ENCODE peak calls at places on chromosomes 13 and 19, in four cellular contexts. One of them, this sample, is unnamed.

GRCh38 chr13:34243396-34243795 is 425.4 kb downstream of the RFC3 start:
- DNase-seq in fibroblast of lung: no peak
- DNase-seq in thoracic aorta: no peak
- DNase-seq in A549: no peak
- DNase-seq in this sample: no peak

GRCh38 chr13:42405665-42406390 is 133.9 kb downstream of the AKAP11 start:
- DNase-seq in thoracic aorta: no peak
- DNase-seq in A549: no peak
- DNase-seq in fibroblast of lung: no peak
- DNase-seq in this sample: peak

GRCh38 chr13:43918636-43919035 is 38.9 kb downstream of the LACC1 start:
- DNase-seq in fibroblast of lung: peak
- DNase-seq in thoracic aorta: no peak
- DNase-seq in A549: no peak
- DNase-seq in this sample: no peak

GRCh38 chr19:18588611-18589379 is at the start of gene REX1BD:
- DNase-seq in A549: peak
- DNase-seq in fibroblast of lung: peak
- DNase-seq in thoracic aorta: peak
- DNase-seq in this sample: peak

GRCh38 chr13:99871249-99871898 is 100.2 kb downstream of the ZIC5 start:
- DNase-seq in fibroblast of lung: no peak
- DNase-seq in thoracic aorta: no peak
- DNase-seq in A549: no peak
- DNase-seq in this sample: no peak

GRCh38 chr13:46850214-46850613 is 46.6 kb downstream of the HTR2A start:
- DNase-seq in A549: no peak
- DNase-seq in fibroblast of lung: no peak
- DNase-seq in thoracic aorta: no peak
- DNase-seq in this sample: no peak

GRCh38 chr19:35521124-35521743 is 6.9 kb downstream of the SBSN start:
- DNase-seq in A549: no peak
- DNase-seq in thoracic aorta: no peak
- DNase-seq in fibroblast of lung: no peak
- DNase-seq in this sample: no peak

GRCh38 chr13:59247166-59247565 is 916.6 kb downstream of the DIAPH3 start:
- DNase-seq in fibroblast of lung: no peak
- DNase-seq in thoracic aorta: no peak
- DNase-seq in A549: no peak
- DNase-seq in this sample: no peak

GRCh38 chr19:54133312-54133956 is 4.1 kb upstream of the CNOT3 start:
- DNase-seq in fibroblast of lung: no peak
- DNase-seq in A549: peak
- DNase-seq in thoracic aorta: no peak
- DNase-seq in this sample: no peak

GRCh38 chr13:23554000-23554399 is 16.2 kb upstream of the TNFRSF19 start:
- DNase-seq in thoracic aorta: no peak
- DNase-seq in A549: no peak
- DNase-seq in fibroblast of lung: no peak
- DNase-seq in this sample: no peak

GRCh38 chr19:15114153-15114540 is 6.9 kb downstream of the SYDE1 start:
- DNase-seq in thoracic aorta: no peak
- DNase-seq in fibroblast of lung: peak
- DNase-seq in A549: no peak
- DNase-seq in this sample: no peak

GRCh38 chr13:97275265-97275664 is 53.1 kb downstream of the MBNL2 start:
- DNase-seq in thoracic aorta: no peak
- DNase-seq in fibroblast of lung: peak
- DNase-seq in A549: peak
- DNase-seq in this sample: no peak

GRCh38 chr19:2491130-2491801 is 15.3 kb downstream of the GADD45B start:
- DNase-seq in thoracic aorta: no peak
- DNase-seq in fibroblast of lung: peak
- DNase-seq in A549: peak
- DNase-seq in this sample: no peak

GRCh38 chr19:49635530-49636229 is 4.3 kb downstream of the RRAS start:
- DNase-seq in thoracic aorta: no peak
- DNase-seq in A549: peak
- DNase-seq in fibroblast of lung: no peak
- DNase-seq in this sample: no peak

GRCh38 chr19:15025237-15025636 is 24.0 kb upstream of the CASP14 start:
- DNase-seq in A549: peak
- DNase-seq in thoracic aorta: no peak
- DNase-seq in fibroblast of lung: no peak
- DNase-seq in this sample: peak

GRCh38 chr13:24053505-24054251 is 106.8 kb upstream of the SPATA13 start:
- DNase-seq in thoracic aorta: no peak
- DNase-seq in A549: peak
- DNase-seq in fibroblast of lung: peak
- DNase-seq in this sample: peak

GRCh38 chr19:3851254-3852176 is 17.3 kb downstream of the ZFR2 start:
- DNase-seq in A549: no peak
- DNase-seq in thoracic aorta: no peak
- DNase-seq in fibroblast of lung: peak
- DNase-seq in this sample: no peak

GRCh38 chr19:16368385-16369305 is 44.0 kb downstream of the KLF2 start:
- DNase-seq in A549: no peak
- DNase-seq in thoracic aorta: no peak
- DNase-seq in fibroblast of lung: no peak
- DNase-seq in this sample: peak

GRCh38 chr19:10762656-10763055 is 44.8 kb downstream of the DNM2 start:
- DNase-seq in fibroblast of lung: no peak
- DNase-seq in thoracic aorta: no peak
- DNase-seq in A549: peak
- DNase-seq in this sample: no peak

GRCh38 chr13:97274782-97275252 is 52.7 kb downstream of the MBNL2 start:
- DNase-seq in A549: peak
- DNase-seq in thoracic aorta: no peak
- DNase-seq in fibroblast of lung: peak
- DNase-seq in this sample: no peak

GRCh38 chr19:7832009-7832408 is 2.0 kb downstream of the EVI5L start:
- DNase-seq in A549: no peak
- DNase-seq in fibroblast of lung: no peak
- DNase-seq in thoracic aorta: no peak
- DNase-seq in this sample: no peak

GRCh38 chr13:23796546-23796945 is 92.7 kb downstream of the MIPEP start:
- DNase-seq in thoracic aorta: no peak
- DNase-seq in A549: no peak
- DNase-seq in fibroblast of lung: peak
- DNase-seq in this sample: no peak

GRCh38 chr13:45417790-45418534 is at the start of gene SLC25A30:
- DNase-seq in thoracic aorta: peak
- DNase-seq in A549: peak
- DNase-seq in fibroblast of lung: peak
- DNase-seq in this sample: peak

GRCh38 chr13:45415112-45415511 is 3.1 kb downstream of the SLC25A30 start:
- DNase-seq in thoracic aorta: no peak
- DNase-seq in A549: no peak
- DNase-seq in fibroblast of lung: no peak
- DNase-seq in this sample: no peak

GRCh38 chr13:45413826-45414312 is 4.3 kb downstream of the SLC25A30 start:
- DNase-seq in fibroblast of lung: peak
- DNase-seq in thoracic aorta: no peak
- DNase-seq in A549: no peak
- DNase-seq in this sample: no peak

GRCh38 chr13:45419945-45420344 is 1.8 kb upstream of the SLC25A30 start:
- DNase-seq in A549: no peak
- DNase-seq in thoracic aorta: no peak
- DNase-seq in fibroblast of lung: no peak
- DNase-seq in this sample: no peak

GRCh38 chr13:45416521-45417125 is 1.6 kb downstream of the SLC25A30 start:
- DNase-seq in thoracic aorta: no peak
- DNase-seq in A549: no peak
- DNase-seq in fibroblast of lung: no peak
- DNase-seq in this sample: no peak
- H3K27ac ChIP-seq in thoracic aorta: peak
- H3K27ac ChIP-seq in A549: peak
- H3K27ac ChIP-seq in fibroblast of lung: peak
- H3K27ac ChIP-seq in this sample: peak

GRCh38 chr13:113637262-113638160 is 20.5 kb downstream of the ATP4B start:
- DNase-seq in fibroblast of lung: no peak
- DNase-seq in thoracic aorta: no peak
- DNase-seq in A549: no peak
- DNase-seq in this sample: no peak

GRCh38 chr13:113638173-113638746 is 19.7 kb downstream of the ATP4B start:
- DNase-seq in thoracic aorta: no peak
- DNase-seq in fibroblast of lung: no peak
- DNase-seq in A549: no peak
- DNase-seq in this sample: no peak

GRCh38 chr13:113638806-113639205 is 19.2 kb downstream of the ATP4B start:
- DNase-seq in A549: no peak
- DNase-seq in thoracic aorta: no peak
- DNase-seq in fibroblast of lung: no peak
- DNase-seq in this sample: no peak

GRCh38 chr13:113641426-113641825 is 16.6 kb downstream of the ATP4B start:
- DNase-seq in fibroblast of lung: no peak
- DNase-seq in thoracic aorta: no peak
- DNase-seq in A549: no peak
- DNase-seq in this sample: no peak

DNA sequence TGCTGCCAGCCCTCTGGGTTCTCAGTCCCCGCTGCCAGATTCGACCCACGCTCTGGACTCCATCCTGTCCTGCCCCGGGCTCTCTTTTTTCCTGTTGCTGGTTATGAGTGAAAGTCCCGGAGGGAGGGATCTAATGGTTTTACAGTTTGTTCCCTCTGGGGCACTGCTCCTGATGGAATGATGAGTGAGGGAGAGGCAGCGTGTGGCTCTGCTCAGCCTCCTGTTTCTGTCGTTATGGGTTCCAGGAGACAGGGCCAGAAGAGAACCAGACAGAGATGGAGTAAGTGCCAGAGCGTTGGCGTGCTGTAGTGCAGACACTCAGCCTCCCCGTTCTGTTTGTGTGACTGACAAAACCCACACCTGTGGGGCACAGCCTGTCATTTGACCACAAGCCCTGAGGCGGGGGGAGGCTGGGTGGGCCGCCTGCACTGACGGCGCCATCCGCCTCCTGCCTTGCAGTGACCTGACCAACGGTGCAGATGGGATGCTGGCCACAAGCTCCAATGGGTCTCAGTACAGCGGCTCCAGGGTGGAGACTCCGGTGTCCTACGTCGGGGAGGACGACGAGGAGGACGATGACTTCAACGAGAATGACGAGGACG is 18.2 kb downstream of the ATP4B start:
- DNase-seq in thoracic aorta: no peak
- DNase-seq in A549: no peak
- DNase-seq in fibroblast of lung: no peak
- DNase-seq in this sample: no peak
- H3K27ac ChIP-seq in thoracic aorta: no peak
- H3K27ac ChIP-seq in A549: no peak
- H3K27ac ChIP-seq in fibroblast of lung: no peak
- H3K27ac ChIP-seq in this sample: no peak

GRCh38 chr13:50940509-50940908 is 30.9 kb downstream of the RNASEH2B start:
- DNase-seq in A549: no peak
- DNase-seq in thoracic aorta: no peak
- DNase-seq in fibroblast of lung: no peak
- DNase-seq in this sample: no peak
- H3K27ac ChIP-seq in A549: no peak
- H3K27ac ChIP-seq in thoracic aorta: no peak
- H3K27ac ChIP-seq in fibroblast of lung: no peak
- H3K27ac ChIP-seq in this sample: no peak

GRCh38 chr13:50514249-50514648 is 329.2 kb downstream of the DLEU7 start:
- DNase-seq in A549: no peak
- DNase-seq in thoracic aorta: no peak
- DNase-seq in fibroblast of lung: no peak
- DNase-seq in this sample: no peak

GRCh38 chr13:50509771-50510441 is 333.6 kb downstream of the DLEU7 start:
- DNase-seq in fibroblast of lung: no peak
- DNase-seq in thoracic aorta: no peak
- DNase-seq in A549: no peak
- DNase-seq in this sample: no peak

GRCh38 chr13:50512602-50513527 is 330.6 kb downstream of the DLEU7 start:
- DNase-seq in A549: no peak
- DNase-seq in fibroblast of lung: peak
- DNase-seq in thoracic aorta: no peak
- DNase-seq in this sample: peak

GRCh38 chr13:50511877-50512332 is 331.6 kb downstream of the DLEU7 start:
- DNase-seq in thoracic aorta: no peak
- DNase-seq in A549: no peak
- DNase-seq in fibroblast of lung: no peak
- DNase-seq in this sample: no peak

DNA sequence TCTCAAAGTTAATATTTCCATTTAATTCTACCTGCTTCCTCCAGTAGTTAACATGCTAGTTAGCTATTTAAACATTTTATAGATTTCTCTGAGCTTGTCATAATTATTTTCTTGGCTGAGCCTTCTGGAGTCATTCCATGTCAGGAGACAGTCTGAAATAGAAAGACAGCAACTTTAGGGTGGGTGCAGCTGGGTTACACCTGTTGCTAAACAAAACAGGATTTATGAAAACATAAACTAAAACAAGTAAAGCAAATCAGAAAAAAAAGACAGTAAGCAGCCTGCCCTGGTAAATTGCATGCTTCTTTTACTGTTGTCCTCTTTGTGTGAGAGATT is 330.0 kb downstream of the DLEU7 start:
- DNase-seq in A549: no peak
- DNase-seq in fibroblast of lung: no peak
- DNase-seq in thoracic aorta: no peak
- DNase-seq in this sample: no peak
- H3K27ac ChIP-seq in A549: no peak
- H3K27ac ChIP-seq in fibroblast of lung: no peak
- H3K27ac ChIP-seq in thoracic aorta: peak
- H3K27ac ChIP-seq in this sample: no peak

DNA sequence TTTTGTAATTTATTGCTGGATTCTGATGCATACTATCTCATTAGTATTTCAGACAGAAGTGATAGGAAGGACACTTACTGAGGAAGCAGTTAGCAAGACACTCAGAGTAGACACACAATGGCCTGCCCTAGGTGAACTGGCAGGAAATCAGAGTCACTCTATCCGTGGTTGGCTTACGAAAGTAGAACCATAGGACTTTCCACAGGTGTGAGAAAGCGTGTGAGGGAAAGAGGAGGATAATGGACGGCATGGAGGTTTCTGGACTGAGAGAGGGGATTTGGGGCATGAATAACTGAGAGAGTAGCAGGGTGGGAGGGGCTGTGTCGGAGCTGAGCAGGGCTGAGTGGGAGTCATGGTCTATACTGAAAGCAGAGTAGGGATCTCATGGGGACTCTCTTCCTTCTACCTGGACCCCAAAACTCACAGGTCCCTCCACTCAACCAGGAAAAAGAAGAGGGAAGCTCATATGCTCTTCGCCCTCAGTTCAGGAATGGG is 18.7 kb upstream of the EID2 start:
- DNase-seq in fibroblast of lung: no peak
- DNase-seq in A549: no peak
- DNase-seq in thoracic aorta: no peak
- DNase-seq in this sample: peak
- H3K27ac ChIP-seq in fibroblast of lung: no peak
- H3K27ac ChIP-seq in A549: no peak
- H3K27ac ChIP-seq in thoracic aorta: no peak
- H3K27ac ChIP-seq in this sample: no peak

DNA sequence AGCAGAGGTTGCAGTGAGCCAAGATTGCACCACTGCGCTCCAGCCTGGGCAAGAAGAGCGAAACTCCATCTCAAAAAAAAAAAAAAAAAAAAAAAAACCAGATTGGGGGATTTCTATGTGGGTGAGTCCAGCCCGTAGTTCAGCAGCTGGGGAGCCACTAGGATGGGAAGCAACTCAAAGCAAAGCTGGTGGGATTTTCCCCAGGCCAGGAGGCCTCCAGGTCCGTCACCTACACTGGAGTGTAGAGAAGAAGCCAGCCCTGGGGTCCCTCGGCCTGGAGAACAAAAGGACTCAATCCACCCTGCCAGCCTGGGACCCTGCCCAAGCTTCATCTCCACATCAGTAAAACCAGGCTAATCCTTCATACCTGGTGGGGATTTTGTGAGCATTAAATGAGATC is 121.3 kb upstream of the CACNA1A start:
- DNase-seq in A549: no peak
- DNase-seq in fibroblast of lung: no peak
- DNase-seq in thoracic aorta: no peak
- DNase-seq in this sample: no peak
- H3K27ac ChIP-seq in A549: no peak
- H3K27ac ChIP-seq in fibroblast of lung: no peak
- H3K27ac ChIP-seq in thoracic aorta: no peak
- H3K27ac ChIP-seq in this sample: no peak